ENCODE peak calls at places on chromosome 15, in seven cellular contexts. V is cardiac muscle cell, F is upper lobe of left lung, U is hepatocyte, G is kidney, D is right cardiac atrium, P is tibial artery. H is an unnamed sample.

GRCh38 chr15:25931846-25932245 is 68.7 kb upstream of the ATP10A start:
- DNase-seq in D (no peak), P (no peak), V (no peak), U (peak; percentile 38), G (no peak), F (no peak), H (no peak)

GRCh38 chr15:75702431-75702830 is 10.2 kb downstream of the CSPG4 start:
- DNase-seq in V (no peak), G (no peak), F (no peak), P (peak; percentile 77), U (no peak), D (peak; percentile 61), H (no peak)

GRCh38 chr15:45113380-45113990 is 487 bp downstream of the DUOX2 start:
- DNase-seq in U (no peak), G (peak; percentile 22), P (no peak), F (no peak), V (no peak), D (no peak), H (no peak)

GRCh38 chr15:41498657-41499056 is 5.0 kb downstream of the ITPKA start:
- DNase-seq in V (no peak), G (no peak), P (no peak), D (peak; percentile 1), U (no peak), F (no peak), H (no peak)

GRCh38 chr15:80953953-80954778 is 35.5 kb downstream of the MESD start:
- DNase-seq in F (no peak), G (no peak), D (no peak), U (no peak), P (peak; percentile 41), V (no peak), H (no peak)

GRCh38 chr15:35181538-35181937 is 96.4 kb upstream of the NANOGP8 start:
- DNase-seq in V (peak; percentile 41), U (no peak), D (no peak), F (no peak), G (no peak), P (no peak), H (no peak)

GRCh38 chr15:96359772-96360498 is 29.4 kb downstream of the NR2F2 start:
- DNase-seq in D (peak; percentile 74), P (no peak), U (no peak), F (no peak), G (peak; percentile 93), V (peak; percentile 42), H (no peak)

GRCh38 chr15:81000626-81001179 is at the start of gene TLNRD1:
- DNase-seq in G (peak; percentile 96), F (peak; percentile 92), P (peak; percentile 94), V (peak; percentile 93), U (peak; percentile 94), D (peak; percentile 95), H (peak; percentile 88)

GRCh38 chr15:63923993-63924950 is 90.5 kb upstream of the HERC1 start:
- DNase-seq in F (no peak), V (no peak), P (peak; percentile 62), G (no peak), D (no peak), U (no peak), H (peak; percentile 16)

GRCh38 chr15:77504310-77504709 is 83.6 kb downstream of the HMG20A start:
- DNase-seq in G (no peak), D (no peak), P (no peak), V (no peak), F (peak; percentile 90), U (no peak), H (peak; percentile 65)

GRCh38 chr15:28273468-28273867 is 48.5 kb downstream of the HERC2 start:
- DNase-seq in F (no peak), P (no peak), U (peak; percentile 9), D (no peak), V (peak; percentile 51), G (no peak), H (no peak)

GRCh38 chr15:64527263-64527984 is 67.0 kb downstream of the ZNF609 start:
- DNase-seq in V (peak; percentile 63), F (no peak), D (no peak), P (no peak), G (no peak), U (no peak), H (no peak)

GRCh38 chr15:94324117-94324826 is 92.9 kb downstream of the MCTP2 start:
- DNase-seq in G (no peak), U (peak; percentile 74), V (peak; percentile 72), D (no peak), F (peak; percentile 49), P (no peak), H (peak; percentile 38)

GRCh38 chr15:38071211-38071972 is 137.0 kb downstream of the TMCO5A start:
- DNase-seq in D (no peak), G (no peak), P (no peak), V (no peak), F (peak; percentile 38), U (no peak), H (no peak)

GRCh38 chr15:88814393-88814792 is 11.2 kb downstream of the ACAN start:
- DNase-seq in D (no peak), F (no peak), V (no peak), P (no peak), G (no peak), U (no peak), H (no peak)

DNA sequence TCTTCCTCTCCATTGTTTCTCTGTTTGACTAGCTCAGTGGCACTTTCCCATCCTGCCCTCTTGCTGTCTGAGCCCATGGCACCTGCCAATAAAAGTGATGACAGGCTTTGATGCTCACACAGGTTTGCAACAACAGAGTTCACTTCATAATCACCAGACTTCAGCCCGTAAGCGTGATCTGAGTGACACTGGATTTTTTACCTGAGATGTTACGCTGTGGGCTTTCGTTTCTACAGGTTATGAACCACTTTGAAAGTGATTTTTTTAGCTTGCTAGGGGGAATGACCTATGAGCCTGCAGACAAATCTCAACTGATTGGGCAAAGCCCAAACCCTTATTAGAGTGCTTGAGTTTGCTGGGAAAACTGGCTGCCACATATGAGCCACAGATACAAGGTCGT is 173.9 kb upstream of the ICE2 start:
- DNase-seq in U (no peak), D (no peak), P (no peak), V (no peak), F (no peak), G (no peak), H (no peak)
- H3K4me3 ChIP-seq in U (no peak overlapping the region), D (no peak overlapping the region), P (no peak overlapping the region), V (no peak overlapping the region), F (no peak overlapping the region), G (no peak overlapping the region), H (no peak overlapping the region)

GRCh38 chr15:66922608-66923007 is 142.8 kb upstream of the SMAD3 start:
- DNase-seq in F (no peak), V (no peak), G (no peak), P (peak; percentile 13), U (no peak), D (no peak), H (no peak)
- H3K27ac ChIP-seq in F (no peak overlapping the region), V (no peak overlapping the region), G (no peak overlapping the region), P (no peak overlapping the region), U (no peak overlapping the region), D (no peak overlapping the region), H (no peak overlapping the region)

GRCh38 chr15:100211855-100212850 is 129.6 kb downstream of the ADAMTS17 start:
- DNase-seq in U (peak; percentile 82), P (peak; percentile 34), D (no peak), F (no peak), V (peak; percentile 62), G (peak; percentile 12), H (no peak)
- H3K4me1 ChIP-seq in U (peaks cover 24% of the 10 kb centered on the region), P (no peaks in the 10 kb centered on the region), D (peaks cover 15% of the 10 kb centered on the region), F (peaks cover 6% of the 10 kb centered on the region), V (peaks cover 11% of the 10 kb centered on the region), G (peaks cover 25% of the 10 kb centered on the region), H (peaks cover 4% of the 10 kb centered on the region)

DNA sequence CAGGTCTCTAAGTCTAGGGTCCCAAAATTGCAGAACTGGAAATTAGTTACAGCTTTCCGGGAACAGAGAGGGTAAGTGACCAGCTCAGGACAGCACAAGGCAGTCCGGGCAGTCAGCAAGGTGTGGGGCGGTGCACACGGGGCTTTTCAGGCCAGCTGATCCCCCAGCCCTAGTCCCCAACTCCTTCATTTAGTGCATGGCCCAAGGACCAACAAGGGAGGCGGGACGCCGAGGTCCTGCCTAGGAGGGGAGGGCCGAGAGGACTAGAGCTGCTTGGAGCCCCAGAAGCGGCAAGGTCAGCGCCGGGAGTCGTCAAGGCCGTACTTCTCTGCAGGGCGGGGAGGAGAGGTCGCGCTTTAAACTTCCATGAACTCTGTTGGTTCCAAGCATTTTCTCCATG is 2.0 kb upstream of the PDE8A start:
- DNase-seq in G (peak; percentile 83), P (no peak), D (peak; percentile 73), V (no peak), U (peak; percentile 41), F (no peak), H (peak; percentile 62)
- H3K4me3 ChIP-seq in G (peak overlapping the region; percentile 16), P (peak overlapping the region; percentile 93), D (no peak overlapping the region), V (peak overlapping the region; percentile 57), U (peak overlapping the region; percentile 81), F (no peak overlapping the region), H (peak overlapping the region; percentile 85)

GRCh38 chr15:71414778-71415177 is 299.5 kb downstream of the THSD4 start:
- DNase-seq in F (no peak), V (no peak), U (no peak), D (no peak), G (no peak), P (no peak), H (no peak)
- H3K27ac ChIP-seq in F (no peak overlapping the region), V (no peak overlapping the region), U (no peak overlapping the region), D (peak overlapping the region; percentile 37), G (no peak overlapping the region), P (peak overlapping the region; percentile 71), H (no peak overlapping the region)

H was measured in SJCRH30.